ENCODE peak calls at places on chromosomes 5 and 9, in seven cellular contexts. X is heart left ventricle, K is A549, B is IMR-90, L is breast epithelium, G is gastrocnemius medialis, F is sigmoid colon. S is an unnamed sample.
A peak's percentile ranks its signal among the peaks of the same experiment; 100 is the strongest.

GRCh38 chr5:172117977-172118701 is 69.9 kb downstream of the STK10 start:
- DNase-seq in X (peak; percentile 70), K (no peak), B (no peak), L (no peak), G (no peak), F (no peak), S (peak; percentile 40)

GRCh38 chr9:9912459-9912858 is 700.3 kb downstream of the PTPRD start:
- DNase-seq in X (no peak), K (no peak), B (no peak), L (no peak), G (no peak), F (no peak), S (no peak)

GRCh38 chr5:180739958-180740357 is at the start of gene OR2Y1:
- DNase-seq in X (no peak), K (no peak), B (no peak), L (no peak), G (no peak), F (no peak), S (no peak)

GRCh38 chr5:24547127-24547526 is 97.7 kb downstream of the CDH10 start:
- DNase-seq in X (no peak), K (no peak), B (no peak), L (no peak), G (no peak), F (no peak), S (no peak)

GRCh38 chr5:88732862-88733261 is 150.1 kb downstream of the MEF2C start:
- DNase-seq in X (no peak), K (no peak), B (no peak), L (no peak), G (no peak), F (no peak), S (no peak)

GRCh38 chr5:160496784-160497183 is 75.1 kb downstream of the PTTG1 start:
- DNase-seq in X (no peak), K (no peak), B (peak; percentile 29), L (no peak), G (no peak), F (no peak), S (no peak)

GRCh38 chr9:121771418-121771817 is 120.0 kb downstream of the DAB2IP start:
- DNase-seq in X (peak; percentile 25), K (no peak), B (no peak), L (peak; percentile 39), G (no peak), F (peak; percentile 61), S (no peak)

GRCh38 chr5:119402081-119402480 is 46.3 kb downstream of the TNFAIP8 start:
- DNase-seq in X (no peak), K (no peak), B (no peak), L (no peak), G (no peak), F (no peak), S (no peak)

GRCh38 chr5:35736280-35736679 is 118.6 kb downstream of the SPEF2 start:
- DNase-seq in X (no peak), K (no peak), B (peak; percentile 8), L (no peak), G (no peak), F (no peak), S (no peak)

GRCh38 chr5:112316731-112317130 is 102.3 kb downstream of the EPB41L4A start:
- DNase-seq in X (no peak), K (no peak), B (no peak), L (no peak), G (no peak), F (no peak), S (no peak)

GRCh38 chr5:40798856-40799210 is 659 bp upstream of the PRKAA1 start:
- DNase-seq in X (no peak), K (no peak), B (no peak), L (no peak), G (no peak), F (no peak), S (no peak)

GRCh38 chr9:127154390-127155191 is 32.2 kb upstream of the ANGPTL2 start:
- DNase-seq in X (peak; percentile 81), K (no peak), B (peak; percentile 35), L (no peak), G (no peak), F (peak; percentile 88), S (peak; percentile 76)

GRCh38 chr9:2816476-2817141 is 27.3 kb downstream of the PUM3 start:
- DNase-seq in X (peak; percentile 44), K (no peak), B (peak; percentile 98), L (no peak), G (no peak), F (peak; percentile 81), S (no peak)

GRCh38 chr5:132253452-132254320 is 3.8 kb upstream of the PDLIM4 start:
- DNase-seq in X (no peak), K (no peak), B (no peak), L (no peak), G (no peak), F (peak; percentile 68), S (peak; percentile 75)

GRCh38 chr9:129140397-129141065 is 29.3 kb downstream of the PTPA start:
- DNase-seq in X (peak; percentile 65), K (peak; percentile 35), B (peak; percentile 45), L (peak; percentile 62), G (no peak), F (peak; percentile 79), S (no peak)

GRCh38 chr9:130660683-130661460 is 3.5 kb upstream of the PRDM12 start:
- DNase-seq in X (no peak), K (no peak), B (no peak), L (no peak), G (no peak), F (no peak), S (no peak)

GRCh38 chr5:150618588-150619281 is 21.7 kb upstream of the SYNPO start:
- DNase-seq in X (peak; percentile 64), K (no peak), B (peak; percentile 62), L (no peak), G (no peak), F (no peak), S (no peak)

GRCh38 chr5:19855929-19856328 is 132.1 kb downstream of the CDH18 start:
- DNase-seq in X (no peak), K (no peak), B (peak; percentile 73), L (no peak), G (no peak), F (no peak), S (no peak)

GRCh38 chr9:28921857-28922500 is 1348.7 kb upstream of the C9orf72 start:
- DNase-seq in X (no peak), K (no peak), B (no peak), L (no peak), G (no peak), F (no peak), S (no peak)

GRCh38 chr5:135645336-135645735 is 66.5 kb upstream of the CXCL14 start:
- DNase-seq in X (no peak), K (no peak), B (no peak), L (no peak), G (peak; percentile 21), F (no peak), S (no peak)

GRCh38 chr5:168637793-168638192 is 58.6 kb upstream of the PANK3 start:
- DNase-seq in X (no peak), K (no peak), B (no peak), L (no peak), G (no peak), F (no peak), S (no peak)

GRCh38 chr9:114893622-114894021 is 36.8 kb downstream of the TNFSF8 start:
- DNase-seq in X (no peak), K (no peak), B (peak; percentile 55), L (no peak), G (no peak), F (no peak), S (no peak)

GRCh38 chr9:114895605-114896004 is 34.8 kb downstream of the TNFSF8 start:
- DNase-seq in X (no peak), K (no peak), B (peak; percentile 23), L (no peak), G (no peak), F (no peak), S (no peak)

GRCh38 chr9:114894206-114894605 is 36.2 kb downstream of the TNFSF8 start:
- DNase-seq in X (no peak), K (no peak), B (peak; percentile 27), L (no peak), G (no peak), F (no peak), S (no peak)

GRCh38 chr9:114896344-114896743 is 34.0 kb downstream of the TNFSF8 start:
- DNase-seq in X (no peak), K (no peak), B (no peak), L (no peak), G (no peak), F (no peak), S (no peak)

GRCh38 chr9:114894801-114895433 is 35.5 kb downstream of the TNFSF8 start:
- DNase-seq in X (peak; percentile 34), K (peak; percentile 85), B (peak; percentile 99), L (no peak), G (no peak), F (no peak), S (no peak)
- H3K27ac ChIP-seq in X (peak overlapping the region; percentile 36), K (peak overlapping the region; percentile 77), B (peak overlapping the region; percentile 90), L (no peak overlapping the region), G (no peak overlapping the region), F (peak overlapping the region; percentile 46), S (no peak overlapping the region)

DNA sequence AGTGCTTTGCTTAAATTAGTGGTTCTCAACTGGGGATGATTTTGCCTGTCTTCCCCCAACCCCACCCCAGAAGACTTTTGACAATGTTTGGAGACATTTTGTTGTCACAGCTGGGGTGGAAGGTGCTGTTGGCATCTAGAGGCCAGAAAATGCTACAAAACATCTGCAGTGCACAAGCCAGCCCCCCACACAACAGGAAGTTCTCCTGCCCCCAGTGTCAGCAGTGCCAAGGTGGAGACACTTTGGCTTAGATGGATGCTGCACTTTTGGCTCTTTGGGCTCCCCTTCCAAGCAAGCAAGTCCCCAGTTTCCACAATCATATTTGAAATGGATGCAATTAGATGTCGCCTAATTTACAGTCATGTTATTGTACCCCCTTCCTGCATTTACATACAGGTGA is 2.7 kb downstream of the HEMGN start:
- DNase-seq in X (no peak), K (no peak), B (no peak), L (no peak), G (no peak), F (no peak), S (no peak)
- H3K4me3 ChIP-seq in X (no peak overlapping the region), K (no peak overlapping the region), B (no peak overlapping the region), L (no peak overlapping the region), G (no peak overlapping the region), F (no peak overlapping the region), S (no peak overlapping the region)

DNA sequence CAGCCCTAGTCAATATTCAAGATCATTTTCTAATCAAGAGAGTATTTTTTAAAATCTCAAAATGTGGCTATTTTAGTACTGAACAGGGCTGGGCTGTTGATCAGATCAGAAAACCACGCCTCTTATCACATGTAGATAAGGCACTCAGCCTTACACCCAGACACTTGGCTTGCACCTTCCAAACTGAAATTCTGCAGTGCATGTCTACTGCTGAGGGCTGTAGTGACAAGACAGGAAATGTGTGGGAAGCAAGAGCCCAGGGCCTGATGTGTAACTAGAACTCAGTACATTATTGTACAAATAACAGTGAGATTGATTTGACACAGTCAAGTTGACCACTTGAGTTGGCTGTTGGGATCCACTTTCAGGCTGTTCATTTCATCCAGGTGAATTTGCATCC is 48.6 kb downstream of the UBE2QL1 start:
- DNase-seq in X (no peak), K (no peak), B (no peak), L (no peak), G (no peak), F (no peak), S (no peak)
- TF ChIP-seq POLR2A in X (no peak), K (no peak), B (no peak), L (no peak), G (no peak), F (no peak), S (no peak)

DNA sequence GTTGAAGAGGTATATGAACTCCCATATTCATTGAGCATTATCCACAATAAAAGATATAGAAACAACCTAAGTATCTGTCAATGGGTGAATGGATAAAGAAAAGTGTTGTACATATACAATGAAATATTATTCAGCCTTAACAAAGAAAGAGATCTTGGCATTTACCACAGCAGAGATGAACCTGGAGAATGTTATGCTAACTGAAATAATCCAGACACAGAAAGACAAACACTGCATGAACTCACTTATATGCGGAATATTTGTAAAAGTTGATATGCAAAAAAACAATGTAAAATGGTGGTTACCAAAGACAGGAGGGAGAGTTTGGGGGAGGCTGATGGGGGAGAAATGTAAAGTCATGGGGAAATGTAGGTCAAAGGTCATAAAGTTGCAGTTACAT is 278.7 kb downstream of the ZNF608 start:
- DNase-seq in X (no peak), K (no peak), B (no peak), L (no peak), G (no peak), F (no peak), S (no peak)
- H3K27ac ChIP-seq in X (no peak overlapping the region), K (no peak overlapping the region), B (no peak overlapping the region), L (no peak overlapping the region), G (no peak overlapping the region), F (no peak overlapping the region), S (no peak overlapping the region)